ENCODE peak calls at places on chromosomes 13 and 19, in five cellular contexts. U is upper lobe of left lung, Y is HepG2, T is GM12878, G is K562. I is an unnamed sample.
A peak's percentile ranks its signal among the peaks of the same experiment; 100 is the strongest.

GRCh38 chr13:75705908-75706307 is 69.8 kb downstream of the LMO7 start:
- ATAC-seq in U (no peak), Y (no peak), T (no peak), G (no peak), I (no peak)

GRCh38 chr13:75194717-75195116 is 287.3 kb downstream of the TBC1D4 start:
- ATAC-seq in U (no peak), Y (no peak), T (no peak), G (no peak), I (peak; percentile 61)

GRCh38 chr13:79647518-79647917 is 166.6 kb downstream of the NDFIP2 start:
- ATAC-seq in U (no peak), Y (peak; percentile 56), T (peak; percentile 30), G (no peak), I (no peak)

GRCh38 chr13:44243198-44243852 is 130.3 kb upstream of the SERP2 start:
- ATAC-seq in U (peak; percentile 56), Y (peak; percentile 98), T (peak; percentile 70), G (peak; percentile 99), I (peak; percentile 40)

GRCh38 chr19:1252221-1252817 is 3.9 kb downstream of the MIDN start:
- ATAC-seq in U (peak; percentile 62), Y (peak; percentile 8), T (peak; percentile 15), G (no peak), I (peak; percentile 57)

GRCh38 chr13:94967183-94968039 is 255.1 kb upstream of the SOX21 start:
- ATAC-seq in U (peak; percentile 62), Y (peak; percentile 95), T (peak; percentile 68), G (peak; percentile 90), I (no peak)

GRCh38 chr13:85693889-85694511 is 105.2 kb downstream of the SLITRK6 start:
- ATAC-seq in U (no peak), Y (no peak), T (no peak), G (no peak), I (no peak)

GRCh38 chr13:30610311-30610710 is 7.4 kb upstream of the USPL1 start:
- ATAC-seq in U (no peak), Y (no peak), T (peak; percentile 10), G (no peak), I (no peak)

GRCh38 chr13:99384468-99384867 is 77.3 kb upstream of the GPR183 start:
- ATAC-seq in U (no peak), Y (no peak), T (no peak), G (no peak), I (no peak)

GRCh38 chr19:15124572-15125231 is 17.5 kb downstream of the SYDE1 start:
- ATAC-seq in U (peak; percentile 4), Y (peak; percentile 65), T (no peak), G (peak; percentile 22), I (no peak)

GRCh38 chr13:33676700-33677048 is 141.3 kb upstream of the RFC3 start:
- ATAC-seq in U (peak; percentile 91), Y (peak; percentile 84), T (no peak), G (no peak), I (peak; percentile 78)

GRCh38 chr13:48542138-48542537 is 9.3 kb upstream of the RCBTB2 start:
- ATAC-seq in U (no peak), Y (peak; percentile 51), T (no peak), G (no peak), I (no peak)

GRCh38 chr13:99251908-99252307 is 6.3 kb downstream of the GPR18 start:
- ATAC-seq in U (no peak), Y (no peak), T (no peak), G (no peak), I (no peak)

GRCh38 chr13:77507931-77508776 is 27.4 kb upstream of the SCEL start:
- ATAC-seq in U (no peak), Y (no peak), T (peak; percentile 84), G (no peak), I (no peak)

GRCh38 chr19:3969435-3970312 is 1.2 kb downstream of the DAPK3 start:
- ATAC-seq in U (no peak), Y (peak; percentile 8), T (no peak), G (peak; percentile 6), I (no peak)

DNA sequence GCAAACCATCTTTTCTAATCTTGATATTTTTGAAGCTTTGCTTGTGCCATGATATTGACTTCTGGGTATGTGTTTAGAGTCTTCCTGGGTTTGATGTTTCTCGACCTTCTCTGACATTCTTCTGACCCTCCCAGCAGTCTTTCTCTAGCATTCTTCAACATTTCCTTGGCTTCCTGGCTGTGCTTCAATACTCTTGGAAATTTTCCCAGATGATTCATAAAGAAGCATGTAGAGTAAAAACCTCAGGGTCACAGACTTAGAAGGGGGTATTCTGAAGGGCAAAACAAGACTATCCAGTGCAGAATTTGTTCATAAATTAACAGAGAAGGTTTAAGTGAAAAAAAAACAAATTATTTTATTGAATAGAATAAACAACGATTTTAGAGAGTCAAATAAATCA is 946.4 kb upstream of the PCDH9 start:
- ATAC-seq in U (no peak), Y (no peak), T (no peak), G (no peak), I (no peak)
- TF ChIP-seq EP300 in U (no peak), Y (no peak), T (no peak), G (no peak), I (no peak)

DNA sequence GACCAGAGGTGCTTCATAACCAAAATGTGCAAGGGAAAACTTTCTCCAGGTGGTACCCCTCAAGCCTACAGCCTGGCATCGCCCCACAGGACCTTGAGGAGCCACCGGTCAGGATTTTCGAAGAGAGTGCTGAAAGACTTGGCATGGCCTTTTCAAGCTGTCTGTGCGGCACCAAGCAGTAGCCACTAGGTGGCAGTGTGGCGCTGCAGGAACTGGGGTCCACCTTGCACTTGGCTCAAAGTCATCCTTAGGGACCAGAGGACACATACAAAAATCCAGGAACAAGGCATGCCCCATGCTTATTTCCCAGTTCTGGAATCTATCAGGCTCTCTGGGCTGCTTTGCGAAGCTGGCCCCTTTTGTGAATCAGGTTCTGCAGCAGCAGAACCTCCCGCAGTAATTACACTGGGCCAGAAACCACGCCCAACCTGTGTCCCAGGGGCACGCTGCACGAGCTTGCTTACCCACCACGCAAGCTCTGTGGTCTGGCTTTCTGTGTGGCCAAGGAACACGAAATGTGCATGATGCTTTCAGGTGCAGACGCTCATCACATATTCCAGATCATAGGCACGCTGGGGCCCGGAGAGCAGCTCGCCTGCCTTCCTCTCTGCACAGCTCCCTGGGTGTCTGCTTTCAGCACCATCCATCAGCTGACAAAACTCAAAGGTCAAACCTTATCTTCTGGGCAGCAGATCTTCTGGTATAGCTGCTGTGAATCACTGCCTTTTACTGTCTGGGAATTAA is 87.2 kb downstream of the SLC7A1 start:
- ATAC-seq in U (peak; percentile 89), Y (peak; percentile 88), T (peak; percentile 94), G (peak; percentile 90), I (peak; percentile 72)
- H3K27ac ChIP-seq in U (no peak overlapping the region), Y (no peak overlapping the region), T (no peak overlapping the region), G (no peak overlapping the region), I (no peak overlapping the region)

GRCh38 chr13:109330941-109331340 is 455.4 kb downstream of the IRS2 start:
- ATAC-seq in U (no peak), Y (no peak), T (peak; percentile 56), G (no peak), I (no peak)

GRCh38 chr13:109333893-109334651 is 452.3 kb downstream of the IRS2 start:
- ATAC-seq in U (no peak), Y (no peak), T (no peak), G (no peak), I (no peak)

GRCh38 chr13:109330123-109330522 is 456.3 kb downstream of the IRS2 start:
- ATAC-seq in U (no peak), Y (no peak), T (no peak), G (no peak), I (no peak)

GRCh38 chr13:109331898-109332297 is 454.5 kb downstream of the IRS2 start:
- ATAC-seq in U (no peak), Y (no peak), T (peak; percentile 22), G (no peak), I (no peak)

DNA sequence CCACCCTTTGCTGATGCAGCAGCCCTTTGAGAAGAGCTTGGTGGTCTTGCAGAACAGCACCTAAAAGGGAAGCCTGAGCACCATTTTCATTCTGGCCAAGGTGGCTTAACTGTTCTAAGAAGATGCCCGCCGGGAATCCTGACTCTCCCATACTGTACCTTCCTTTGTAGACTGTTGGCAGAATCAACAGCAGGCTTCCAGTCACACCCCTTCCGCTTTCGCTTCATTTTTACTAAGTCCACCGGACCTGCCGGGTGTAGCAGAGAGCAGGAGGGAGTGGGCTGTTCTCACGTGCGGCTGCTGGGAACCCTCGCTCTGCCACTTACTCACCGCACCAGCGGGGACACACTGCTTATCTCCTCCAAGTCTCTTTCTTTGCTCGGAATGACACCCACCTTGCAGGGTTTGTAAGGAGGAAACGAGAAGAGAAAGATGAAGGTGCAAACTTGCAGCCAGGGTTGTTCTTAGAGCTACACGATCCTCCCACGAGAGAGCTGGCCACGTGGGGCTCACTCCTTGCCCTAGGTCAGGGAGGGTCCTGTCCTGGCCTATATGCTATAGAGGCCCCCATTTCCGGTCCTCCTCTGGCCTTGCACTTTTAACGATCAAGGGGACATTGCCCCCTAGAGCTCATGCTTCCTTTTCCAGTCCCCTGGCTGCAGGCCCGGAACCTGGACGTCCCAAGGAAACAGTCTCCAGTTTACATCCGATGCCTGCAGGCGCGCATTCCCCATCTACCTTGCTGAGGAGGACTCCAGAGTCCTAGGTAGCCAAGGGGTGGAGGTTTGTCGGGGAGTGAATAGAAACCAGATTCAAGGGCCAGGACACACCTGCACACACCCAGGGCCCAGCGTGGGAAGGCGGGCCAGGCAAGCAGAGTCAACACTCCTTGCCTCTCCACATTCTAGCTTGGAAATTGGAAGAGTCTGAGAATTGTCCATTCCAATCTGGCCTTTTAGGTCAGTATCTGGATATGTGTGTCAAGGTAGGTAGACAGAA is 453.6 kb downstream of the IRS2 start:
- ATAC-seq in U (no peak), Y (no peak), T (no peak), G (no peak), I (no peak)
- H3K36me3 ChIP-seq in U (no peaks in the 10 kb centered on the region), Y (no peaks in the 10 kb centered on the region), T (no peaks in the 10 kb centered on the region), G (no peaks in the 10 kb centered on the region), I (no peaks in the 10 kb centered on the region)

GRCh38 chr19:50383852-50384684 is at the start of gene POLD1:
- ATAC-seq in U (peak; percentile 96), Y (peak; percentile 87), T (peak; percentile 94), G (peak; percentile 91), I (peak; percentile 94)
- TF ChIP-seq EP300 in U (peak; percentile 23), Y (no peak), T (no peak), G (no peak), I (no peak)

DNA sequence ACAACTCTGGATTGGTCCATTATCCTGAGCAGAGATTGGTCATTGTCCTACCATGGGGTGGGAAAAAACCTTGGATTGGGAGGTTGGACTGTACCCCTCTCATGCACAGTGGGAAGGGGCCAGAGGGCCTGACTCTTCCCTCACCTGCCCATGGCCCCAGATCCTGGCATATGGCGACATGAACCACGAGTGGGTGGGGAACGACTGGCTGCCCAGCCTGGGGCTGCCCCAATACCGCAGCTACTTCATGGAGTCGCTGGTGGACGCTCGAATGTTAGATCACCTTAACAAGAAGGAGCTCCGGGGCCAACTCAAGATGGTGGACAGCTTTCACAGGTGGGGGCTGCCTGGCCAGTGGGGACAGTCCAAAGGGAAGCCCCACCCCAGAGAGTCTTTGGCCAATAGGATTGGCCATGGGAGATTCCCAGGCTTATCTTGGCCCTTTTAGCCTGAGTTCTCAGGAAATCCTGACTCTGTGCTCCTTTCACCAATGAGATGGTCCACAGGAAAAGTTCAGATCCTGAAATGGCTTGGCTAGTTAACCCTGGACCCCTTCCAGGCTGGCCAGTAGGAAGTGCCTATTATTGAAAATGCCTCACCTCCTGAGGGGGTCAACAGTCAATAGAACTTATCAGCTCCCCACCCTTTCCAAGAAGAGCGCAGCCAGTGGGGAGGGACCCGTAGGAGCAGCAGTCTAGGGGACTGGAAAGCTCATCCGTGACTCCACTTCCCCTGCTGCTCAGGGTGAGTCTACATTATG is 7.1 kb downstream of the HRC start:
- ATAC-seq in U (no peak), Y (no peak), T (no peak), G (peak; percentile 16), I (no peak)
- H3K27ac ChIP-seq in U (peak overlapping the region; percentile 68), Y (no peak overlapping the region), T (no peak overlapping the region), G (peak overlapping the region; percentile 87), I (peak overlapping the region; percentile 83)

I was measured in gastroesophageal sphincter.